ENCODE peak calls at places on chromosomes 5 and 9, in six cellular contexts. One of them, this sample, is unnamed.

GRCh38 chr5:41747291-41747690 is 122.9 kb downstream of the OXCT1 start:
- DNase-seq in choroid plexus epithelial cell: peak
- DNase-seq in HCT116: no peak
- DNase-seq in brain microvascular endothelial cell: peak
- DNase-seq in fibroblast of lung: peak
- DNase-seq in psoas muscle: no peak
- DNase-seq in this sample: no peak

GRCh38 chr9:35658144-35658893 is at the start of gene CCDC107:
- DNase-seq in fibroblast of lung: peak
- DNase-seq in choroid plexus epithelial cell: peak
- DNase-seq in brain microvascular endothelial cell: peak
- DNase-seq in psoas muscle: peak
- DNase-seq in HCT116: no peak
- DNase-seq in this sample: peak

GRCh38 chr9:107989099-107989498 is 499.5 kb upstream of the KLF4 start:
- DNase-seq in fibroblast of lung: no peak
- DNase-seq in psoas muscle: no peak
- DNase-seq in HCT116: no peak
- DNase-seq in choroid plexus epithelial cell: peak
- DNase-seq in brain microvascular endothelial cell: no peak
- DNase-seq in this sample: no peak

GRCh38 chr5:56148453-56148971 is 84.6 kb downstream of the ANKRD55 start:
- DNase-seq in choroid plexus epithelial cell: no peak
- DNase-seq in psoas muscle: no peak
- DNase-seq in brain microvascular endothelial cell: no peak
- DNase-seq in HCT116: no peak
- DNase-seq in fibroblast of lung: peak
- DNase-seq in this sample: no peak

GRCh38 chr5:126812199-126812570 is 35.2 kb downstream of the LMNB1 start:
- DNase-seq in HCT116: no peak
- DNase-seq in brain microvascular endothelial cell: no peak
- DNase-seq in choroid plexus epithelial cell: no peak
- DNase-seq in fibroblast of lung: peak
- DNase-seq in psoas muscle: no peak
- DNase-seq in this sample: no peak

GRCh38 chr9:114602620-114603019 is 8.5 kb upstream of the TMEM268 start:
- DNase-seq in HCT116: no peak
- DNase-seq in choroid plexus epithelial cell: no peak
- DNase-seq in fibroblast of lung: no peak
- DNase-seq in psoas muscle: no peak
- DNase-seq in brain microvascular endothelial cell: no peak
- DNase-seq in this sample: no peak

GRCh38 chr5:178667109-178667508 is 40.3 kb upstream of the CLK4 start:
- DNase-seq in HCT116: no peak
- DNase-seq in psoas muscle: no peak
- DNase-seq in fibroblast of lung: peak
- DNase-seq in brain microvascular endothelial cell: no peak
- DNase-seq in choroid plexus epithelial cell: peak
- DNase-seq in this sample: no peak

GRCh38 chr9:120850315-120850714 is 7.6 kb upstream of the PSMD5 start:
- DNase-seq in brain microvascular endothelial cell: no peak
- DNase-seq in psoas muscle: no peak
- DNase-seq in fibroblast of lung: no peak
- DNase-seq in choroid plexus epithelial cell: no peak
- DNase-seq in HCT116: no peak
- DNase-seq in this sample: no peak

GRCh38 chr9:19431361-19432171 is 22.8 kb downstream of the ACER2 start:
- DNase-seq in fibroblast of lung: peak
- DNase-seq in HCT116: no peak
- DNase-seq in choroid plexus epithelial cell: no peak
- DNase-seq in psoas muscle: peak
- DNase-seq in brain microvascular endothelial cell: no peak
- DNase-seq in this sample: no peak

GRCh38 chr5:146340260-146341081 is 1.8 kb downstream of the POU4F3 start:
- DNase-seq in fibroblast of lung: peak
- DNase-seq in psoas muscle: peak
- DNase-seq in HCT116: no peak
- DNase-seq in choroid plexus epithelial cell: peak
- DNase-seq in brain microvascular endothelial cell: peak
- DNase-seq in this sample: peak

GRCh38 chr5:55668356-55668755 is 43.8 kb downstream of the SLC38A9 start:
- DNase-seq in HCT116: peak
- DNase-seq in choroid plexus epithelial cell: peak
- DNase-seq in psoas muscle: no peak
- DNase-seq in fibroblast of lung: peak
- DNase-seq in brain microvascular endothelial cell: peak
- DNase-seq in this sample: no peak

GRCh38 chr5:93830893-93831292 is 89.5 kb upstream of the POU5F2 start:
- DNase-seq in HCT116: no peak
- DNase-seq in fibroblast of lung: no peak
- DNase-seq in psoas muscle: no peak
- DNase-seq in brain microvascular endothelial cell: no peak
- DNase-seq in choroid plexus epithelial cell: no peak
- DNase-seq in this sample: no peak

GRCh38 chr5:163976691-163977090 is 471.3 kb downstream of the MAT2B start:
- DNase-seq in choroid plexus epithelial cell: peak
- DNase-seq in psoas muscle: no peak
- DNase-seq in HCT116: no peak
- DNase-seq in fibroblast of lung: peak
- DNase-seq in brain microvascular endothelial cell: no peak
- DNase-seq in this sample: no peak

DNA sequence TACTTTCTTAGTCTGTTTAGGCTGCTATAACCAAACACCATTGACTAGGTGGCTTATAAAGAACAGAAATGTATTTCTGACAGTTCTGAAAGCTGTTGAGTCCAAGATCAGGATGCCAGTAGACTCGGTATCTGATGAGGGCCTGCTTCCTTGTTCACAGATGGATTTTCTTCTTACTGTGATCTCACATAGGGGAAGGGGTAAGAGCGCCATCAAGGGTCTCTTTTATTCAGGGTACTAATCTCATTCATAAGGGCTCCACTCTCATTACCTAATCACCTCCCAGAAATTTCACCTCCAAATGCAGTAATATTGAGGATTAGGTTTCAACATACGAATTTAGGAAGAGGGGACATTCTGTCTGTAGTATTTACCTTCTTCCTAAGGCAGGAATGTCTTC is 384.0 kb upstream of the DMAC1 start:
- DNase-seq in psoas muscle: no peak
- DNase-seq in choroid plexus epithelial cell: no peak
- DNase-seq in HCT116: no peak
- DNase-seq in fibroblast of lung: no peak
- DNase-seq in brain microvascular endothelial cell: no peak
- DNase-seq in this sample: no peak
- TF ChIP-seq CTCF in psoas muscle: no peak
- TF ChIP-seq CTCF in choroid plexus epithelial cell: no peak
- TF ChIP-seq CTCF in HCT116: no peak
- TF ChIP-seq CTCF in fibroblast of lung: no peak
- TF ChIP-seq CTCF in brain microvascular endothelial cell: no peak
- TF ChIP-seq CTCF in this sample: no peak

DNA sequence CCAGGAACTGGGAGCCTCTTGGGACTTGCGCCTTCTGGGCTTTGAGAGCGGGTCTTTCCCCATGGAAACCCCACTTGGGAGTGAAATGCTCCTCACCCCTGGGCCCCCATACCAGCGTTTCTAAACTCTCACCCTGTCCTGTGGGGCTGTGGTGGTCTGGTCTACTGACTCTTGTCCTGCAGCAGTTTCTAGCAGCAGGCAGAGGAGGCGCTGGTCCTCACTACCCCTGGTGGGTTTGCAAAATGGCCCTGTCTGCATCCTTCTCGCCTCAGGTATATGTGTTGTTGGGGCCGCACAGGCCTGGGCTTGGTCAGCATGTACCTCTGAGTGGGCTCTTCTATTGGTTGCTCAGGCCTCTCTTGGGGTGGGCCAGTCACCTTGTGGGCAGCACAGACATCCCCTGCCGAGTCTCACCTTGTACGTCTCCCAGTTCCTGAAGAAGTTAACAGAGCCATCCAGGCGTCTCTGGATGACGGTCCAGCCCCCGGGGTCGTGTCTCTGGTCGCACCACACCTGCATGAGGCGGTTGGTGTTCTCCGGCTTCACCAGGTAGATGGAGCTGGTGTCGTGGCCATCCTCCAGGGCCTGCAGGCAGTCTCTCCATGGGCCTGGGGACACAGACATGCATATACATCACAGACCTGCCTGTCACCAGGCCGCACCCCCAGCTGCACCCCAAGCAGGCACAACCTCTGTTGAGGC is 29.0 kb downstream of the ANGPTL2 start:
- DNase-seq in psoas muscle: no peak
- DNase-seq in fibroblast of lung: no peak
- DNase-seq in brain microvascular endothelial cell: no peak
- DNase-seq in HCT116: no peak
- DNase-seq in choroid plexus epithelial cell: no peak
- DNase-seq in this sample: no peak
- TF ChIP-seq CTCF in psoas muscle: no peak
- TF ChIP-seq CTCF in fibroblast of lung: no peak
- TF ChIP-seq CTCF in brain microvascular endothelial cell: peak
- TF ChIP-seq CTCF in HCT116: no peak
- TF ChIP-seq CTCF in choroid plexus epithelial cell: no peak
- TF ChIP-seq CTCF in this sample: no peak

DNA sequence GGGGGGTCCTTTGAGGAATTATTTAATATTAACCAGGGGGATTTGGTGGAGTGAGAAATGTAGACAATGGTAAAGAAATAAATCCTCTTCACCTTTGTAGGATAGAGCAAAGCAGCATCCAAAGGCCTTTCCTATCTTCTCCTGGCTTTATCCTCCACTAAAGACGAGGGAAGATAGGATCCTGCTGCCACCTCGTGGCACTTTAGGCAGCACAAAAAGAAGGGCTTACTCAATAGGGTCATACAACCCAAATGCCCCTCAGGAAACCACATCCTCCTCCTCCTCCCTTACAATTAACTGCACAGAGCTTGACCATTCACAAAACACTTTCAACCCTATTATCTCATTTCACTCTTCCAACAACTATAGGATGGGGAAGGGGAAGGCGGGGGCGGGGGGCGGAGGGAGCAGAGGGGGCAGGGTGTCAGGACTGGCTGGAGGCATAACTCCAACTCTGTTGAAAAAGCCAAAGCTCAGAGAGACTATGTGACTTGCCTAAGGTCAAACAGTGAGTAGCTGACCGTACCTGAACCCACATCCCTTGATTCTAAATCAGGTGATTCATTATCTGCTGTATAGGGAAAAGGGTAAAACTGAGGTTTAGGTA is 45.4 kb upstream of the MYOT start:
- DNase-seq in HCT116: peak
- DNase-seq in brain microvascular endothelial cell: peak
- DNase-seq in psoas muscle: peak
- DNase-seq in choroid plexus epithelial cell: peak
- DNase-seq in fibroblast of lung: peak
- DNase-seq in this sample: peak
- TF ChIP-seq CTCF in HCT116: peak
- TF ChIP-seq CTCF in brain microvascular endothelial cell: peak
- TF ChIP-seq CTCF in psoas muscle: peak
- TF ChIP-seq CTCF in choroid plexus epithelial cell: peak
- TF ChIP-seq CTCF in fibroblast of lung: peak
- TF ChIP-seq CTCF in this sample: peak

GRCh38 chr9:127059648-127060365 is 62.6 kb downstream of the ANGPTL2 start:
- DNase-seq in brain microvascular endothelial cell: no peak
- DNase-seq in psoas muscle: no peak
- DNase-seq in fibroblast of lung: no peak
- DNase-seq in HCT116: no peak
- DNase-seq in choroid plexus epithelial cell: no peak
- DNase-seq in this sample: no peak

GRCh38 chr9:127059030-127059429 is 63.4 kb downstream of the ANGPTL2 start:
- DNase-seq in HCT116: no peak
- DNase-seq in choroid plexus epithelial cell: no peak
- DNase-seq in fibroblast of lung: no peak
- DNase-seq in psoas muscle: no peak
- DNase-seq in brain microvascular endothelial cell: no peak
- DNase-seq in this sample: no peak

GRCh38 chr9:127056446-127056845 is 66.0 kb downstream of the ANGPTL2 start:
- DNase-seq in HCT116: no peak
- DNase-seq in choroid plexus epithelial cell: no peak
- DNase-seq in brain microvascular endothelial cell: no peak
- DNase-seq in fibroblast of lung: no peak
- DNase-seq in psoas muscle: no peak
- DNase-seq in this sample: no peak

GRCh38 chr9:127058645-127059021 is 63.8 kb downstream of the ANGPTL2 start:
- DNase-seq in psoas muscle: no peak
- DNase-seq in brain microvascular endothelial cell: no peak
- DNase-seq in choroid plexus epithelial cell: no peak
- DNase-seq in fibroblast of lung: peak
- DNase-seq in HCT116: no peak
- DNase-seq in this sample: no peak

DNA sequence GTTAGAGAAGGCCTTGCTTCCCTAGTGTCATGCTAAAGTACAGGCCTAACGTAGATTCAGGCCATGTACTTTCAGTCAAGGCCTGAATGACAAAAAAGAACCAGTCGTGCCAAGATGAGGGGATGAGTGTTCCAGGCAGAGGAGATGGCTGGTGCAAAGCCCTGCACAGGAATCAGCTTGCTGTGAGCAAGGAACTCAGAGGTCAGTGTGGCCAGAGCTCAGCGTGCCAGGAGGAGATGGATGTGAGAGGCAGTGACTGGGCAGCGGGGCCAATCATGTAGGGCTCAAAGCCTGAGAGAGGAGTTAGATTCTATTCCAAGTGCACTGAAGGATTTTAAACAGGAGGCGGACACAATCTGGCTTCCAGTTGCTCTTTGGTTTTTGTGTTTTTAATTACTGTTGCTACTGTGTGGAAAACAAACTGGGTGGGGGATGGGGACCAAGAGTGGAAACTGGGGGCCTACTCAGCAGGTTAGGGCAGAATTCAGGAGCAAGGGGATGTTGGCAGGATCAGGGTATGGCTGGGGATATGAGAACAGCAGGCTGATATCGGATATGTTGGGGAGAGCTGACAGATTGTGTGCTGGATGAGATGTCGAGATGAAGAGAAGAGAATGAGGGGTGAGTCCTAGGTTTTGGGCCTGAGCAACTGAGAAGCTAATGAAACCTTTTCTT is 64.3 kb downstream of the ANGPTL2 start:
- DNase-seq in fibroblast of lung: peak
- DNase-seq in HCT116: no peak
- DNase-seq in choroid plexus epithelial cell: peak
- DNase-seq in psoas muscle: peak
- DNase-seq in brain microvascular endothelial cell: no peak
- DNase-seq in this sample: no peak
- TF ChIP-seq CTCF in fibroblast of lung: no peak
- TF ChIP-seq CTCF in HCT116: no peak
- TF ChIP-seq CTCF in choroid plexus epithelial cell: no peak
- TF ChIP-seq CTCF in psoas muscle: no peak
- TF ChIP-seq CTCF in brain microvascular endothelial cell: no peak
- TF ChIP-seq CTCF in this sample: no peak

DNA sequence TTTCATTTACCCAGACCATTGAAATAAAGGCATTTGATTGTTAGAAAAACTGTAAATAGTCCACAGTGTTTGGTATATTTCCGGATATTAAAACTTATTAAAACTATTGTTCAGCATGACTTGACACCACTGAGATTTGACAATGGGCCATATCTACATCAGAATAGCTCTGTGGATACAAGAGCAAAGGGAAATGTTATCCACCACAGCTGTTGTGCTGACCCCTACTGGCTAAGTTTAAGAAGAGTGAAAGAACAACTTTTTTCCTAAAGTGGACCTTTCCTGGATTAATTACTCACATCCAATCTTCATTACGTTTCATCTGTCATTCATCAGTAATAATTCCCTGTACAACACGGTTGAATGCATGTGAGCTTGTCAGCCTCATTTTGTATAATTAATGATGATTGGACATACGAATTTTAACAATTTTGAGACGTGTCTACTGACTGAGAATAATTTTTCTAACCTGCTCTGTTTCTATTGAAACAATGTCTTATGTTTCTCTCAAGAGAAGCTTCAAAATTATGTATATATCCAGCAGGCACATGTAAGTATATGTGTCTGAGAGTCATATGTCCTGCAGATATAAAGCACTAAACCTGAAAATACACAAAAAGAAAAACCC is 1952.5 kb downstream of the MAT2B start:
- DNase-seq in brain microvascular endothelial cell: no peak
- DNase-seq in fibroblast of lung: peak
- DNase-seq in psoas muscle: no peak
- DNase-seq in choroid plexus epithelial cell: peak
- DNase-seq in HCT116: no peak
- DNase-seq in this sample: no peak
- TF ChIP-seq CTCF in brain microvascular endothelial cell: peak
- TF ChIP-seq CTCF in fibroblast of lung: peak
- TF ChIP-seq CTCF in psoas muscle: no peak
- TF ChIP-seq CTCF in choroid plexus epithelial cell: peak
- TF ChIP-seq CTCF in HCT116: no peak
- TF ChIP-seq CTCF in this sample: peak